ENCODE peak calls at places on chromosomes 16 and 17, in seven cellular contexts. W, J, M, P, Y, K and H are unnamed samples.

GRCh38 chr17:64066709-64067108 is 46.3 kb upstream of the ICAM2 start:
- DNase-seq in W (no peak), J (no peak), M (no peak), P (no peak), Y (no peak), K (no peak), H (no peak)

GRCh38 chr17:8964801-8965393 is 610 bp downstream of the PIK3R5 start:
- DNase-seq in W (no peak), J (no peak), M (no peak), P (no peak), Y (no peak), K (no peak), H (no peak)

GRCh38 chr16:82260212-82260795 is 90.3 kb upstream of the MPHOSPH6 start:
- DNase-seq in W (no peak), J (no peak), M (no peak), P (no peak), Y (no peak), K (no peak), H (no peak)

GRCh38 chr17:11319894-11320293 is 78.9 kb downstream of the SHISA6 start:
- DNase-seq in W (no peak), J (no peak), M (no peak), P (no peak), Y (no peak), K (no peak), H (no peak)

GRCh38 chr17:42414782-42415409 is 8.2 kb downstream of the CAVIN1 start:
- DNase-seq in W (no peak), J (no peak), M (no peak), P (no peak), Y (no peak), K (no peak), H (no peak)

GRCh38 chr16:88747588-88748301 is 37.3 kb downstream of the PIEZO1 start:
- DNase-seq in W (no peak), J (peak), M (no peak), P (peak), Y (peak), K (peak), H (peak)

GRCh38 chr17:32486091-32486700 is 597 bp upstream of the CDK5R1 start:
- DNase-seq in W (no peak), J (peak), M (peak), P (peak), Y (no peak), K (peak), H (peak)

GRCh38 chr17:38745545-38745944 is 2.6 kb downstream of the PCGF2 start:
- DNase-seq in W (no peak), J (peak), M (no peak), P (peak), Y (no peak), K (no peak), H (no peak)

GRCh38 chr17:78825696-78826095 is 14.9 kb downstream of the USP36 start:
- DNase-seq in W (no peak), J (no peak), M (no peak), P (no peak), Y (no peak), K (no peak), H (no peak)

GRCh38 chr17:42072323-42073187 is 22.2 kb upstream of the C17orf113 start:
- DNase-seq in W (no peak), J (peak), M (peak), P (no peak), Y (no peak), K (no peak), H (peak)

GRCh38 chr16:61050547-61050946 is 985.7 kb downstream of the CDH8 start:
- DNase-seq in W (no peak), J (no peak), M (no peak), P (no peak), Y (no peak), K (no peak), H (no peak)

GRCh38 chr16:85767569-85767968 is 16.7 kb upstream of the C16orf74 start:
- DNase-seq in W (no peak), J (peak), M (no peak), P (no peak), Y (no peak), K (peak), H (no peak)

GRCh38 chr17:41098476-41098875 is 534 bp upstream of the KRTAP4-8 start:
- DNase-seq in W (no peak), J (no peak), M (no peak), P (no peak), Y (no peak), K (no peak), H (no peak)

GRCh38 chr17:31052187-31052889 is 42.4 kb upstream of the NF1 start:
- DNase-seq in W (no peak), J (peak), M (no peak), P (peak), Y (no peak), K (peak), H (peak)

GRCh38 chr17:2796164-2797140 is at the start of gene RAP1GAP2:
- DNase-seq in W (no peak), J (no peak), M (no peak), P (no peak), Y (no peak), K (no peak), H (no peak)

GRCh38 chr17:77825621-77826020 is 132.9 kb upstream of the TNRC6C start:
- DNase-seq in W (no peak), J (no peak), M (no peak), P (peak), Y (no peak), K (no peak), H (no peak)

GRCh38 chr16:6684076-6684673 is 648.5 kb upstream of the RBFOX1 start:
- DNase-seq in W (no peak), J (peak), M (peak), P (peak), Y (no peak), K (no peak), H (peak)
- TF ChIP-seq JUND in W (no peak), J (no peak), M (no peak), P (no peak), Y (no peak), K (no peak), H (no peak)

DNA sequence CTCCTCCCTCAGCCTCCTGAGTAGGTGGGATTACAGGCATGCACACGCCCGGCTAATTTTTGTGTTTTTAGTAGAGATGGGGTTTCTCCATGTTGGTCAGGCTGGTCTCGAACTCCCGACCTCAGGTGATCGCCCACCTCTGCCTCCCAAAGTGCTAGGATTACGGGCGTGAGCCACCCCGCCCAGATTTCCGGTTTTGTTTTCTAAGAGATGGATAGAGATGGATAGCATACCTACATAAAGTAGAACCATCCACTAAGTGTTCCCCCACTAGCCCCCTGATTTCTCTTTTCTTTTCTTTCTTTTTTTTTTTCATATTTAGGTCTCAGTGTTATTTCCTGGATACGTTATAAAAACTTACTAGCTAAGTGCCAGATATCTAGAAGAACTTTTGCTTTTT is 2.0 kb downstream of the WSB1 start:
- DNase-seq in W (no peak), J (peak), M (no peak), P (no peak), Y (no peak), K (no peak), H (no peak)
- TF ChIP-seq JUND in W (no peak), J (no peak), M (no peak), P (no peak), Y (no peak), K (no peak), H (no peak)

DNA sequence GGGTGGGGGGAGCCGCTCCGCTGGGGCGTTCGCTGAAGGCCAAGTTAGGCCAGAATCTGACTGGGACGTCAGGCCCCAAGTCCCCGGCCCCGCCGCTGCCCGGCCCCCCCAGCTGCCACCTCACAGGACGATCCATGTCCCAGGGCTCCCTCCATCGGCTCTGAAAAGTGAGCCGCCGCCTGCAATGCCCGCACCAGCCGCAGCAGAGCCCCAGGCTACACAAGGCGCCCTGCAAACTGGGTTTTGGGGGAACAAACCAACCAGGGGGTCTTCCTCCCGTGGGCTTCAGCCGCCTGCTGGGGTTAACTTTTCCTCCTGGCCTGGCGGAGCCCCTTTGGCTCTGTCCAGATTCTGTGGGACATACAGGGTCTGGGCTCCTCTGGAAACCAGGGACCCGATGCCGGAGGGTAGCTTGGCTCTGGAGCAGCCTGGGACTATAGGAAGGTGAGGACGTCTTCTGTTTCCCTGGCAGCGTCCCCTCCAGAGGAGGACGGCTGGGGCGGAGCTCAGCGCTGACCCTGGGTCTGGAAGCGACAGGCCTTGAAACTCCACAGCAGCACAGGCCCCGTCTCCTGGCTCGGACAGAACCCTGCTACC is 835 bp downstream of the NME4 start:
- DNase-seq in W (no peak), J (peak), M (peak), P (peak), Y (no peak), K (peak), H (peak)
- TF ChIP-seq JUND in W (no peak), J (no peak), M (no peak), P (no peak), Y (no peak), K (no peak), H (no peak)

GRCh38 chr16:66364959-66365306 is 1.6 kb upstream of the CDH5 start:
- DNase-seq in W (no peak), J (no peak), M (no peak), P (no peak), Y (no peak), K (no peak), H (peak)
- TF ChIP-seq JUND in W (no peak), J (no peak), M (no peak), P (no peak), Y (no peak), K (no peak), H (no peak)

DNA sequence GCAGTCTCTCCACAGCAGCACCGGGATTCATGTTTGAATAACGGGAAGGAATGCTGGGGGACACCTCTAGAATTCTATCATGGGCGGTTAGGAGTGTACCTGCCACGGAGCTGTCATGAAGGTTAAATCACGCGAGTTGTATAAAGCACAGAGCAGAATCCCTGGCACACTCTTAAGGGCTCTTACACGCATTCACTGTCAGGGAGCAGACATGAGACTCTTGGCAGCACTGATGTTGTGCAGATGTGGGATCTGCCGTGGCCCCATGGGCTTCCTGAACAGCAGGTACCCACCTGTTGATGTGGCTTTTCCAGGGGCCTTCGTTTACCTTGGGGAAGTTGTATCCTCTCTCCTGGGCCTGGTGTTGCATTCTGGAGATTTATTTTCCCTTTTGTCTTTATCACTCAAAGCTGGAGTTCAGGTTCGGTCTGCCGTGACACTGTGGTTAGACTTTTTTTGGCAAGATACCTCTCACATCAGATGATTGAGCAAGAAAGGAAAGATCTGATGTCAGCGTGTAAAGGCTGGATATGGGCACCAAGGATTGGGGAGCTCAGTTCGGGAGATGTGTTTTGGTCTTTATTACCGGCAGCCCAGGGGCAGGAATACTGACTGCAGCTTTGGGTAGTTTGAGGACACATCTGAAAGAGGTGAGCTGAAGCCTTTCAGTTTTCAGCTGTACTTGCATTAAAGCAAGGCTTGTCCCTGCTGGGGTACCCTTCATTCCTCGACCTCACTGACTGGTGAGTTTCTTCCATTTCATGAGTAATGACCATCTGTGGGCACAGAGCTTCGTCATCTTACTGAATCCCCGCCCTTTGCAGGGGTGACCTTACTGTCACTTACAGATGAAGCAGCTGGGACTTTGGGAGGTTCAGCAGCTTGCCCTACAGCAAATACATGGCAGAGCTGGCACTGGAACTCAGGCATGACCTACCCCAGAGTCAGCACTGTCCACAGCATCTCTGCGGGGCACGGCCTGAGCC is 19.3 kb downstream of the KNOP1 start:
- DNase-seq in W (no peak), J (no peak), M (no peak), P (no peak), Y (no peak), K (no peak), H (no peak)
- TF ChIP-seq JUND in W (no peak), J (no peak), M (no peak), P (no peak), Y (no peak), K (no peak), H (no peak)

DNA sequence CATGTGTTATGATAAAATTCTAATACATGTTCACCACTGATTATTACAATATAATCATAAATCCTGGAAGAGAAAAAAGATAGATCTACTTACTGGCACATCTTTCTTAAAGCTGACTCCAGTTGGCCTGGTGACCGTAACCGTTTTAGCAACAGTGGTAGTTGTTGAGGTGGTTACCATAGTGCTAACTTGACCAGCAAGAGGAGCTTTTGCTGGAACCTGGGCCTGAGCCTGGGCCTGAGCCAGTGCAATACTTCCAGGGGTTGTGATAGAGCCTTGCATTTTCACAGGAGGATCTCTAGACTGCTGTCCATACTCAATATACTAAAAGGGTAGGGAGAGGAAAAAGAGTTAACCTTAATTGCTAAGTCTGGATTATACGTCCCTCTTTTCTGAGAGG is 36.2 kb downstream of the SETD6 start:
- DNase-seq in W (no peak), J (no peak), M (no peak), P (no peak), Y (no peak), K (no peak), H (no peak)
- TF ChIP-seq JUND in W (no peak), J (no peak), M (no peak), P (no peak), Y (no peak), K (no peak), H (no peak)

GRCh38 chr17:74639704-74640142 is 16.2 kb upstream of the CD300E start:
- DNase-seq in W (peak), J (no peak), M (no peak), P (no peak), Y (no peak), K (no peak), H (no peak)
- TF ChIP-seq JUND in W (no peak), J (no peak), M (no peak), P (no peak), Y (no peak), K (no peak), H (no peak)

GRCh38 chr16:3467920-3468319 is 24.4 kb downstream of the NAA60 start:
- DNase-seq in W (no peak), J (no peak), M (no peak), P (no peak), Y (no peak), K (no peak), H (peak)
- TF ChIP-seq JUND in W (no peak), J (no peak), M (no peak), P (no peak), Y (no peak), K (no peak), H (no peak)